ENCODE peak calls at places on chromosomes 4 and X, in seven cellular contexts. D is mesenchymal stem cell, H is H9, T is IMR-90, X is H1, B is mesendoderm, M is neuronal stem cell. K is an unnamed sample.

GRCh38 chr4:147108409-147108808 is 162.7 kb upstream of the TTC29 start:
- DNase-seq in X (no peak), T (peak; percentile 65), D (peak; percentile 44), B (no peak), M (no peak), H (no peak), K (peak; percentile 21)

GRCh38 chr4:121154103-121154515 is 10.0 kb downstream of the TNIP3 start:
- DNase-seq in M (no peak), D (no peak), B (no peak), H (no peak), T (no peak), X (no peak), K (no peak)

GRCh38 chrX:39377171-39377570 is 575.9 kb downstream of the MID1IP1 start:
- DNase-seq in X (no peak), T (no peak), B (no peak), M (no peak), D (no peak), H (no peak), K (no peak)

GRCh38 chr4:105630670-105631655 is 77.5 kb downstream of the INTS12 start:
- DNase-seq in B (no peak), M (no peak), T (no peak), H (no peak), X (no peak), D (peak; percentile 6), K (no peak)

GRCh38 chr4:56630876-56631666 is 50.0 kb downstream of the HOPX start:
- DNase-seq in B (no peak), X (no peak), T (peak; percentile 51), D (no peak), M (no peak), H (no peak), K (no peak)

GRCh38 chrX:36978886-36979285 is 29.3 kb upstream of the FAM47C start:
- DNase-seq in T (peak; percentile 1), D (no peak), X (no peak), M (no peak), B (no peak), H (no peak), K (no peak)

GRCh38 chrX:30865020-30865419 is 24.0 kb downstream of the TAB3 start:
- DNase-seq in D (peak; percentile 1), B (peak; percentile 64), H (peak; percentile 41), T (no peak), M (no peak), X (peak; percentile 42), K (peak; percentile 65)

GRCh38 chrX:136214551-136214950 is 36.6 kb downstream of the MAP7D3 start:
- DNase-seq in B (peak; percentile 75), M (no peak), H (no peak), D (peak; percentile 89), X (no peak), T (peak; percentile 75), K (peak; percentile 73)

GRCh38 chr4:130478406-130478805 is 1382.5 kb downstream of the C4orf33 start:
- DNase-seq in B (peak; percentile 54), M (no peak), T (peak; percentile 87), H (no peak), X (no peak), D (peak; percentile 75), K (peak; percentile 38)

GRCh38 chrX:40418413-40419195 is 162.2 kb upstream of the ATP6AP2 start:
- DNase-seq in B (no peak), T (no peak), H (no peak), M (no peak), X (no peak), D (no peak), K (peak; percentile 51)

GRCh38 chrX:133580630-133581029 is 165.3 kb upstream of the GPC4 start:
- DNase-seq in T (no peak), H (no peak), D (no peak), M (no peak), X (no peak), B (no peak), K (no peak)

GRCh38 chr4:73178389-73178788 is 80.2 kb downstream of the ANKRD17 start:
- DNase-seq in T (no peak), B (no peak), H (no peak), D (no peak), M (no peak), X (no peak), K (no peak)

GRCh38 chr4:96767815-96768480 is 928.1 kb downstream of the PDHA2 start:
- DNase-seq in X (no peak), M (no peak), D (no peak), T (no peak), H (no peak), B (no peak), K (no peak)

GRCh38 chr4:174434455-174434854 is 87.8 kb downstream of the HPGD start:
- DNase-seq in T (no peak), H (no peak), B (no peak), M (no peak), D (no peak), X (no peak), K (peak; percentile 74)

GRCh38 chr4:174437324-174437723 is 85.0 kb downstream of the HPGD start:
- DNase-seq in D (peak; percentile 86), B (no peak), H (no peak), X (no peak), T (peak; percentile 36), M (no peak), K (peak; percentile 79)

GRCh38 chr4:174438711-174439110 is 83.6 kb downstream of the HPGD start:
- DNase-seq in D (no peak), X (no peak), H (no peak), T (no peak), M (no peak), B (no peak), K (no peak)

GRCh38 chr4:174435981-174436776 is 86.1 kb downstream of the HPGD start:
- DNase-seq in X (no peak), T (no peak), H (no peak), B (peak; percentile 37), M (no peak), D (no peak), K (peak; percentile 52)

DNA sequence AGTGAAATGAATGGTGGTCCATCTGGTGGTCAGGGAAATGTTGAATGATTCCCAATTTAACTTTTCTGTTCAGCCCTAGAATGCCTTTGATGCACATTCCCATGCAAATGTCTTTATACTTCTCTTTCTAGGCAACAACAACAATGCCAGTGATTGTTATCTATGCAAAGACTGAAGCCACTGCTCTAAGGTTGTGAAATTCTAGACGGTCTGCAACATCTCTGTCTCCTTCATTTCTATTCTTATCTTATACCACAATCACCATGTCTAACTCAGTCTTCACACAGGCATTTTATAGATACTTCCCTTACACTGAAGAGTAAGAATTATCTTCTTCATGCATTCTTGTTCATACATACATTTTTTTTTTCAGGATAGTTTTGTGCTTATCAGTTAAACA is 84.5 kb downstream of the HPGD start:
- DNase-seq in B (peak; percentile 74), X (no peak), T (no peak), H (no peak), M (no peak), D (peak; percentile 59), K (peak; percentile 74)
- H3K4me2 ChIP-seq in B (no peak overlapping the region), X (no peak overlapping the region), T (no peak overlapping the region), H (no peak overlapping the region), M (no peak overlapping the region), D (no peak overlapping the region), K (no peak overlapping the region)

DNA sequence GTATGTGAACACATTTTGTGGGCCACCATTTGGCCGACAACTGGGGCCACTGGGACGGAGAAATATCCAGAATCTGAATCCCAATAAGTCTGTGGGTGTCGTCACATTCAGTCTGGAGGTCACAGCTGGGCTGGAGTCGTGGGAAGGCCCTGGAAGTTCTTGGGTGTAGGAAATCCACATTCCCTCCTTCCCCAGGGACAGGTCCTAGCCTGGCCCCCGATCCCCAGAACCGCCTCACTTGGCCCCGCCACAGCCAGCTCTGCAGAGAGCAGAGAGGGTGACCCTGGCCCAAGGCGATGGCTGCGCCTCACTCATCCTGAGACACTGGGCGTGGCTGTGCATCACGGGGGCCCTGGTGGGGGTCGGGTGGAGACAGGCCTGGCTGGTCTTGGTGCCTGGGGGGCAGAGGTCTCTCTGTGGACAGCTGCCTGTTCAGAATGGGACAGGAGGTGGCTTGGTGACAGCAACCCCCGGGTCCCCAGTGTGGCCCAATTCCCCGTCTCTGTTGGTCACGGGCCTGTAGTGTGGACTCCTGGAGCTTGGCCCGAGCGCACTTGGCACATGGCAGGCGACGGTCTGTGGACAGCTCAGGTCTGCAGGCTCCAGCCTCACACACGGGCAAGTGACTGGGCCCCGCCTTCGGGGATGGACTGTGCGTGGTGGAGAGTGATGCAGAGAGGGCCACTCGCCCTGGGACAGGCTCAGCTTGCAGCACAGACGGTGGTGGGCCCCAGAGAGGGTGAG is 16.4 kb downstream of the DOK7 start:
- DNase-seq in T (no peak), H (no peak), X (no peak), D (no peak), M (no peak), B (no peak), K (no peak)
- H3K18ac ChIP-seq in T (no peak overlapping the region), H (no peak overlapping the region), X (peak overlapping the region; percentile 60), D (no peak overlapping the region), M (peak overlapping the region; percentile 93), B (no peak overlapping the region), K (no peak overlapping the region)

GRCh38 chr4:153248641-153249198 is 44.5 kb downstream of the TRIM2 start:
- DNase-seq in X (no peak), H (peak; percentile 61), T (no peak), B (peak; percentile 58), M (no peak), D (no peak), K (no peak)
- H3K27ac ChIP-seq in X (peak overlapping the region; percentile 55), H (no peak overlapping the region), T (peak overlapping the region; percentile 35), B (peak overlapping the region; percentile 42), M (peak overlapping the region; percentile 85), D (peak overlapping the region; percentile 43), K (no peak overlapping the region)

GRCh38 chr4:153530284-153530995 is 64.3 kb downstream of the TMEM131L start:
- DNase-seq in M (no peak), T (no peak), B (no peak), X (no peak), D (no peak), H (no peak), K (no peak)
- H3K4me2 ChIP-seq in M (no peak overlapping the region), T (no peak overlapping the region), B (no peak overlapping the region), X (no peak overlapping the region), D (no peak overlapping the region), H (no peak overlapping the region), K (no peak overlapping the region)

K was measured in trophoblast cell.